ENCODE peak calls at places on chromosome 5, in four cellular contexts. G is psoas muscle; K is activated naive CD8-positive, alpha-beta T cell treated with anti-CD3 and anti-CD28 coated beads, Interleukin-2, amount 50 U/mL, for 24 hours; E is aorta. M is an unnamed sample.

GRCh38 chr5:172901788-172902496 is 57.3 kb upstream of the RPL26L1 start:
- DNase-seq in K (no peak), E (no peak), G (no peak), M (no peak)

GRCh38 chr5:6430418-6431028 is 18.1 kb upstream of the UBE2QL1 start:
- DNase-seq in E (no peak), G (peak; percentile 43), K (no peak), M (no peak)

GRCh38 chr5:142145106-142145900 is 36.7 kb downstream of the NDFIP1 start:
- DNase-seq in E (no peak), K (peak; percentile 64), G (peak; percentile 36), M (no peak)

GRCh38 chr5:173547579-173547978 is 68.9 kb downstream of the BOD1 start:
- DNase-seq in G (no peak), E (no peak), K (no peak), M (no peak)

GRCh38 chr5:77957-78804 is 13.8 kb upstream of the PLEKHG4B start:
- DNase-seq in G (no peak), E (peak; percentile 51), K (peak; percentile 29), M (peak; percentile 67)

GRCh38 chr5:157915638-157916037 is 56.7 kb upstream of the CLINT1 start:
- DNase-seq in G (peak; percentile 72), E (peak; percentile 89), K (no peak), M (peak; percentile 84)

GRCh38 chr5:68333649-68334549 is 118.3 kb downstream of the PIK3R1 start:
- DNase-seq in E (no peak), K (no peak), G (no peak), M (no peak)

GRCh38 chr5:6745706-6746217 is 32.5 kb downstream of the TENT4A start:
- DNase-seq in G (no peak), E (no peak), K (no peak), M (peak; percentile 32)

M was measured in spleen.